ENCODE peak calls at places on chromosomes 11 and 22, in seven cellular contexts. I is left ventricle myocardium superior; A is frontal cortex; P is foreskin fibroblast; X is left ventricle myocardium inferior; Y is CD4-positive, CD25-positive, alpha-beta regulatory T cell; L is activated CD4-positive, CD25-positive, alpha-beta regulatory T cell treated with anti-CD3 and anti-CD28 coated beads, Interleukin-2, amount 50 U/mL, for 16 hours. H is an unnamed sample.

GRCh38 chr11:35031869-35032268 is 107.1 kb upstream of the CD44 start:
- DNase-seq in I (no peak), A (no peak), P (peak), X (no peak), Y (no peak), L (no peak), H (no peak)

GRCh38 chr11:66723693-66724092 is 5.3 kb downstream of the SPTBN2 start:
- DNase-seq in I (no peak), A (no peak), P (no peak), X (no peak), Y (no peak), L (no peak), H (no peak)

GRCh38 chr11:86578727-86579405 is 93.5 kb downstream of the ME3 start:
- DNase-seq in I (no peak), A (no peak), P (no peak), X (no peak), Y (no peak), L (no peak), H (no peak)

GRCh38 chr22:31829505-31829904 is 75.7 kb downstream of the DEPDC5 start:
- DNase-seq in I (no peak), A (no peak), P (peak), X (no peak), Y (peak), L (peak), H (peak)

GRCh38 chr11:35112056-35112845 is 26.7 kb upstream of the CD44 start:
- DNase-seq in I (no peak), A (no peak), P (no peak), X (no peak), Y (no peak), L (no peak), H (peak)

GRCh38 chr11:44823006-44823405 is 96.2 kb downstream of the TSPAN18 start:
- DNase-seq in I (no peak), A (no peak), P (no peak), X (no peak), Y (no peak), L (no peak), H (no peak)

GRCh38 chr11:87301785-87302540 is 264.2 kb downstream of the TMEM135 start:
- DNase-seq in I (no peak), A (no peak), P (no peak), X (no peak), Y (no peak), L (no peak), H (no peak)

GRCh38 chr22:37381489-37381888 is 45.8 kb downstream of the ELFN2 start:
- DNase-seq in I (no peak), A (no peak), P (peak), X (no peak), Y (no peak), L (no peak), H (no peak)

GRCh38 chr11:46456676-46457432 is 65.3 kb upstream of the CHRM4 start:
- DNase-seq in I (no peak), A (no peak), P (no peak), X (no peak), Y (no peak), L (no peak), H (no peak)

GRCh38 chr11:12329797-12330196 is 47.6 kb upstream of the PARVA start:
- DNase-seq in I (no peak), A (no peak), P (no peak), X (no peak), Y (no peak), L (no peak), H (no peak)

GRCh38 chr11:116217006-116217405 is 555.8 kb downstream of the BUD13 start:
- DNase-seq in I (peak), A (no peak), P (no peak), X (peak), Y (peak), L (no peak), H (peak)

GRCh38 chr11:64894070-64894811 is 15.8 kb upstream of the EHD1 start:
- DNase-seq in I (peak), A (peak), P (peak), X (peak), Y (peak), L (peak), H (peak)

GRCh38 chr11:45665206-45665932 is at the start of gene CHST1:
- DNase-seq in I (peak), A (peak), P (peak), X (peak), Y (no peak), L (no peak), H (no peak)

GRCh38 chr11:78224906-78225420 is 36.2 kb downstream of the USP35 start:
- DNase-seq in I (no peak), A (no peak), P (no peak), X (no peak), Y (no peak), L (no peak), H (no peak)

GRCh38 chr11:7600205-7600775 is 73.0 kb downstream of the CYB5R2 start:
- DNase-seq in I (peak), A (no peak), P (peak), X (no peak), Y (no peak), L (no peak), H (no peak)

GRCh38 chr22:23773247-23774113 is 831 bp downstream of the MMP11 start:
- DNase-seq in I (peak), A (no peak), P (no peak), X (peak), Y (no peak), L (no peak), H (no peak)

GRCh38 chr11:62614275-62614674 is 1.2 kb downstream of the ROM1 start:
- DNase-seq in I (no peak), A (no peak), P (peak), X (no peak), Y (no peak), L (no peak), H (no peak)

GRCh38 chr22:24893341-24894070 is 53.0 kb downstream of the LHFPL7 start:
- DNase-seq in I (no peak), A (no peak), P (no peak), X (no peak), Y (no peak), L (no peak), H (no peak)